ENCODE peak calls at places on chromosomes 2 and 18, in five cellular contexts. D is thoracic aorta, N is adrenal gland, C is epithelial cell of proximal tubule, W is fibroblast of mammary gland. B is an unnamed sample.

GRCh38 chr18:9612989-9613388 is 1.4 kb downstream of the PPP4R1 start:
- DNase-seq in D (no peak), N (no peak), C (no peak), W (no peak), B (no peak)

GRCh38 chr2:13057671-13058070 is 340.9 kb downstream of the TRIB2 start:
- DNase-seq in D (no peak), N (no peak), C (no peak), W (no peak), B (no peak)

GRCh38 chr2:135226961-135227360 is 174.9 kb downstream of the RAB3GAP1 start:
- DNase-seq in D (no peak), N (no peak), C (no peak), W (peak), B (no peak)

GRCh38 chr2:204507636-204508035 is 37.6 kb upstream of the PARD3B start:
- DNase-seq in D (no peak), N (no peak), C (no peak), W (no peak), B (no peak)

GRCh38 chr2:206240335-206240734 is 34.1 kb upstream of the ZDBF2 start:
- DNase-seq in D (no peak), N (no peak), C (no peak), W (peak), B (no peak)

GRCh38 chr2:69177063-69177771 is 164.2 kb downstream of the ANTXR1 start:
- DNase-seq in D (peak), N (peak), C (no peak), W (peak), B (peak)

GRCh38 chr2:134457353-134457752 is 203.5 kb downstream of the MGAT5 start:
- DNase-seq in D (no peak), N (no peak), C (no peak), W (no peak), B (no peak)

GRCh38 chr2:10437806-10438205 is 10.3 kb downstream of the ODC1 start:
- DNase-seq in D (no peak), N (no peak), C (no peak), W (no peak), B (no peak)

GRCh38 chr2:168534926-168535325 is 78.9 kb downstream of the CERS6 start:
- DNase-seq in D (no peak), N (no peak), C (no peak), W (no peak), B (no peak)

GRCh38 chr18:9705183-9705864 is 2.8 kb upstream of the RAB31 start:
- DNase-seq in D (no peak), N (no peak), C (no peak), W (peak), B (no peak)

GRCh38 chr2:132608222-132608795 is 61.7 kb downstream of the LYPD1 start:
- DNase-seq in D (no peak), N (no peak), C (no peak), W (no peak), B (no peak)

DNA sequence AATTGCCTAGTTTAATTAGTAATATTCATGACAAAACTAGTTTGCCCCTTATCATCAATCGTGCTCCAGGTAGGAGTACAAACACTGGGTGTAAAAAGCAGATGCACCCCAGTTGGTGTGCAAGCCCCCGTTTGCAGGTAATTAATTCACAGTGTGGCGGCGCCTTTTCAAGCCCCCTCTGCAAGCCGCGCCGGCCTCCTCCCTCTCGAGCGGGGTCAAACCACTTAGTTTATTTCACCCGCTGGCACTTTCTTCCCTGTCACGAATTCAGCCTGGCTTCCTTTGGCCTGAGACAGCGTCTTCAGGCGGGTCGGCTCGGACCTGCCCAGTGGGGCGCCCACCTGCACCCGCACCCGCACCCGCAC is 64.7 kb upstream of the MAPRE2 start:
- DNase-seq in D (no peak), N (no peak), C (no peak), W (no peak), B (peak)
- H3K4me3 ChIP-seq in D (peak), N (peak), C (peak), W (peak), B (peak)

GRCh38 chr2:216344958-216345315 is 27.3 kb downstream of the MARCHF4 start:
- DNase-seq in D (no peak), N (no peak), C (no peak), W (no peak), B (no peak)
- H3K4me3 ChIP-seq in D (no peak), N (no peak), C (no peak), W (no peak), B (no peak)

GRCh38 chr2:196284901-196285589 is 113.7 kb upstream of the STK17B start:
- DNase-seq in D (no peak), N (no peak), C (no peak), W (no peak), B (no peak)
- H3K4me3 ChIP-seq in D (peak), N (no peak), C (no peak), W (no peak), B (no peak)

DNA sequence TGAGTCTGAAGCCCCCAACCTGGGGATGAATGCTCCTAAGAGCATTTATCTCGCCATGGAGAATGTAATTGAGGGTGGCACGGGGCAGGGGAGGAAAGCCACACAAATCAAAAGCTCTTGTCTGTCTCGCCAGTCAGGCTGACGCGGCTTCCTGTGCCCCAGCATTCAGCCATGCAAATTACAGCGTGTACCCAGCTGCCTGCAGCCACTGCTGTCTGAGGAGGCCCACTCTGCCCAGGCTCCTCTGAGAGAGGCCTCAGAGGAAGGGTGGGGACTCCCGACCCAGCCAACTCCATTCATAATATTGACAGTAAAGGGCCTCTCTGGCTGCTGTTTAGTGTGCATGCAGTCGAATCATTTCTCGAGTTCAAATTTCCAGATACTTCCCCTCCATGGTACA is 22.0 kb downstream of the SMAD7 start:
- DNase-seq in D (no peak), N (no peak), C (no peak), W (no peak), B (no peak)
- H3K4me3 ChIP-seq in D (peak), N (no peak), C (peak), W (no peak), B (no peak)

GRCh38 chr2:152025678-152026287 is 73.1 kb downstream of the CACNB4 start:
- DNase-seq in D (peak), N (peak), C (peak), W (peak), B (peak)
- H3K4me3 ChIP-seq in D (peak), N (peak), C (peak), W (peak), B (peak)

GRCh38 chr18:62239475-62239874 is 52.4 kb downstream of the RELCH start:
- DNase-seq in D (no peak), N (no peak), C (no peak), W (no peak), B (no peak)

GRCh38 chr18:62245177-62245576 is 58.1 kb downstream of the RELCH start:
- DNase-seq in D (no peak), N (no peak), C (no peak), W (no peak), B (no peak)

GRCh38 chr18:62245699-62246098 is 58.6 kb downstream of the RELCH start:
- DNase-seq in D (no peak), N (no peak), C (no peak), W (no peak), B (no peak)

GRCh38 chr18:62248313-62248712 is 61.3 kb downstream of the RELCH start:
- DNase-seq in D (no peak), N (no peak), C (no peak), W (no peak), B (no peak)

GRCh38 chr18:62242955-62243354 is 55.9 kb downstream of the RELCH start:
- DNase-seq in D (no peak), N (no peak), C (no peak), W (peak), B (no peak)
- H3K4me3 ChIP-seq in D (no peak), N (no peak), C (no peak), W (no peak), B (no peak)

GRCh38 chr2:171317492-171318125 is 116.2 kb downstream of the METTL8 start:
- DNase-seq in D (no peak), N (no peak), C (no peak), W (no peak), B (no peak)
- H3K4me3 ChIP-seq in D (no peak), N (no peak), C (no peak), W (no peak), B (no peak)

GRCh38 chr2:102063948-102064678 is 72.4 kb downstream of the IL1R2 start:
- DNase-seq in D (peak), N (peak), C (peak), W (peak), B (peak)
- H3K4me3 ChIP-seq in D (peak), N (no peak), C (no peak), W (peak), B (no peak)

B was measured in ovary.